ENCODE peak calls at places on chromosomes 3 and 15, in nine cellular contexts. X is retinal pigment epithelial cell; P is neural progenitor cell; O is CD8-positive, alpha-beta T cell; K is neuronal stem cell; W is endodermal cell; I is IMR-90; Z is tibial nerve; V is SK-N-SH. T is an unnamed sample.

GRCh38 chr3:161560006-161560637 is 63.5 kb downstream of the OTOL1 start:
- DNase-seq in O (no peak), V (peak), P (peak), Z (no peak), I (peak), K (peak), W (peak), X (no peak), T (peak)

GRCh38 chr3:86914651-86915050 is 76.3 kb downstream of the VGLL3 start:
- DNase-seq in P (no peak), K (no peak), O (no peak), X (no peak), W (no peak), I (no peak), Z (no peak), V (no peak), T (no peak)

GRCh38 chr15:43100971-43101370 is 4.9 kb downstream of the UBR1 start:
- DNase-seq in K (no peak), O (no peak), I (no peak), X (no peak), V (no peak), P (no peak), W (no peak), Z (no peak), T (no peak)

GRCh38 chr3:58473275-58473674 is 18.6 kb upstream of the KCTD6 start:
- DNase-seq in I (no peak), X (no peak), V (no peak), Z (no peak), O (no peak), P (no peak), W (peak), K (no peak), T (no peak)

GRCh38 chr3:45041666-45042065 is 15.6 kb downstream of the CLEC3B start:
- DNase-seq in O (no peak), V (no peak), W (no peak), X (no peak), K (no peak), P (no peak), I (no peak), Z (no peak), T (no peak)

GRCh38 chr3:13125092-13126015 is 52.1 kb upstream of the IQSEC1 start:
- DNase-seq in P (no peak), O (no peak), V (no peak), W (peak), I (no peak), K (no peak), X (no peak), Z (no peak), T (no peak)

GRCh38 chr15:63491116-63491817 is 13.1 kb upstream of the USP3 start:
- DNase-seq in V (no peak), O (no peak), X (no peak), Z (no peak), I (no peak), W (peak), K (no peak), P (no peak), T (no peak)

GRCh38 chr3:197352382-197352781 is 54.0 kb upstream of the DLG1 start:
- DNase-seq in O (no peak), K (no peak), V (peak), I (peak), Z (no peak), P (no peak), W (no peak), X (peak), T (no peak)

GRCh38 chr3:48566401-48566760 is 2.8 kb upstream of the UCN2 start:
- DNase-seq in I (no peak), Z (no peak), W (no peak), X (no peak), V (no peak), O (no peak), K (no peak), P (no peak), T (no peak)

GRCh38 chr3:152235709-152236298 is 32.9 kb upstream of the MBNL1 start:
- DNase-seq in X (peak), K (no peak), Z (no peak), P (no peak), O (no peak), V (no peak), I (peak), W (no peak), T (peak)

GRCh38 chr3:12460132-12460531 is 24.1 kb upstream of the TSEN2 start:
- DNase-seq in W (no peak), O (no peak), P (no peak), I (no peak), X (no peak), V (no peak), Z (no peak), K (no peak), T (no peak)

DNA sequence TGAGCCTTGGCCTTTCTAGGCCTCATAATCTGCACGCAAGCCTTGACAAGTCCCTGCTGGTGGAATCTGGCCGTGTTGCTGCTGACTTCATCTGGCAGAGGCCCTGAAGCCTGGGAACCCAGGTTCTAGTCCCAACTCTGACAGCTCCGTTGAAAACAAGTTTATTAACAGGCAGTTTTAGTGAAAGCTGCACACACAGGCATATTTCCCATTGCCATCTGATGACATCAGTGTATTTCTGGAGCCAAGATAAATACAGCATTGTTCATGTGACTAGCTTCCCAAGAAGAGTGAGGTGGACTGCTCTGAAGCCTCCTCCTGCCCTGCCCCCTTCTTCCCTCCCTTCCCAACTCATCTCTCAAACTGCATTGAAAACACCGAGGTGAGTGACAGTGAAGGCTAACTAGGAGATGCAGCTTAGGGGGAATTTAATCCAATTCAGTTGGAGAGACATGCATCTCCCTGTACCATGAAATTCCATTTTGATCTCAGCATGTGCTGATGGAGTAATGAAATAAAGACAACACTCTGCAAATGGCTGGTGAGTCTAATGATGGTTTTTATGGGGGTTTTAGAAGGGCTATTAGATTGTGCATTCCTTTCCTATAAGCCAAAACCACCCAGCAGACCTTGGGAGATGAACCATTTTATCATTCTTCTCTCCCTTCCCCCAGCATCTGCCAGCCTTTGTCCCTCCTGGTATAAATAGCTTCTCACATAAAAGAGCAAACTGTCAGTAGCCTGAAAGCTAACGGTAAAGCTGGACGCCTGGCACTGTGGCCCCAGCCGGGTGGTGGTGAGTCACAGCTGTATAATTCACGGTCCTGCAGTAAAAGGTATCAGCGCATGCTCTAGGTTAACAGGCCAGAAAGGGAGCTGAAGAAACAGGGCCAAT is 38.0 kb downstream of the PRICKLE2 start:
- DNase-seq in P (no peak), O (no peak), V (no peak), I (peak), W (no peak), X (peak), Z (peak), K (no peak), T (peak)
- H3K4me3 ChIP-seq in P (no peak), O (no peak), V (peak), I (no peak), W (no peak), X (peak), Z (no peak), K (no peak), T (peak)

DNA sequence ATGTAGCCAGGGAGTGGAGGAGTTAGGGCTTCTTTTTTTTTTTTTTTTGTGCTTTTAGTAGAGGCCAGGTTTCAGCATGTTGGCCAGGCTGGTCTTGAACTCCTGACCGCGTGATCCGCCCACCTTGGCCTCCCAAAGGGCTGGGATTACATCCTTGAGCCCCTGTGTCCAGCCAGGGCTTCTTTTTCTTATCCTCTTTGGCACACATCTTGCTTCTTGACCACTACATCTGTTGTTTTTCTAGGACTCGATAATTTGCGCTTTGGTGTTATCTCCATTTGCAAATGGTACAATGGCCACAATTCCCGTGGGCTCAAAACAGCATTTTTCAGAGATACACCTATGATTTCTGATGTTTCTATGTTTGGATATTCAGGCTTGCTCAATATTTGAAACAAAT is 4.2 kb downstream of the SKIL start:
- DNase-seq in W (no peak), Z (no peak), O (no peak), P (no peak), I (no peak), V (no peak), X (no peak), K (no peak), T (no peak)
- H3K4me3 ChIP-seq in W (peak), Z (no peak), O (no peak), P (no peak), I (peak), V (peak), X (peak), K (no peak), T (peak)

GRCh38 chr3:177320765-177321247 is 123.5 kb upstream of the TBL1XR1 start:
- DNase-seq in Z (no peak), I (no peak), W (no peak), X (no peak), P (no peak), V (no peak), O (no peak), K (no peak), T (peak)
- H3K4me3 ChIP-seq in Z (no peak), I (no peak), W (no peak), X (no peak), P (no peak), V (no peak), O (no peak), K (no peak), T (no peak)

GRCh38 chr15:75905231-75905630 is 1.6 kb downstream of the FBXO22 start:
- DNase-seq in W (no peak), V (no peak), I (no peak), O (no peak), P (no peak), Z (no peak), X (no peak), K (no peak), T (no peak)
- H3K4me3 ChIP-seq in W (peak), V (peak), I (no peak), O (no peak), P (peak), Z (no peak), X (no peak), K (peak), T (peak)

DNA sequence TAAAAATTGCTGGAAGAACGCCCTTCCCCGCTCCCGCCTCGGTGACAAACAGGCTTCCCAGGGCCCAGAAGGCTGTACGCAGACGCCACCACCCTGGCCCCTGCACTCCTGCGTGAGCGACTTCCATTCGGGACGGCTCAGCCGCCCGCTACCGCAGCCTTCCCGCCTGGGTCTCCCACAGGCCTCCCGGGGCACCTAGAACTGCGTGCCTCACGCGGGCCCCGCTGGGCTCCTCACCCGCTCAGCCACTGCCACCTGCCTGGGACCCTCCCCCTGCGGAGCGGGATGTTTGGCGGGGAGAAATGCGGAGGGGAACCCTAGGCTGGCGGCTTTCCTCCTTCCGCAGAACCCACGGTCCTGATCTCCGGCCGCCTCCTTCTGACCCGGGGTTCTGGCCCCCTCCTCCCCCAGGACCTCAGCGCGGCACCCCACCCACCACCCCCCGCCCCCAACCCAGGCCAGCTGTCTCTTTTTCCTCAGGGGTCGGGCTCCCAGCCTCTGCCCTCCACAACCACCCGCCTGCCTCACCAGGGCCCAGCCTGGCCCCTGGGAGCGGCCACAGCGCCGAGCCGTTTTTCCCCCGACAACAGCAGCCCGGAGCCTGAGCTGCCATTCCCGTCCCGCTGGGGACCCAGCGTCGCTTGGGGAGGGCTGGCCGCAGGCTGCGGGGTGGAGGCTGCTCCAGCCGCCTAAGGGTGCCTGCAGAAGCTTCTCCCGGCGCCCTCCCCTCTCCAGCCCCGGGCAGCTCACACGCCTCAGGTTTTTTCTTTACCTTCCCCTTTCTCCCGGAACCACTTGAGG is 27.6 kb upstream of the RAB7A start:
- DNase-seq in O (no peak), I (no peak), Z (no peak), P (peak), X (peak), K (peak), V (peak), W (peak), T (peak)
- H3K4me3 ChIP-seq in O (peak), I (peak), Z (peak), P (peak), X (peak), K (no peak), V (no peak), W (no peak), T (peak)

DNA sequence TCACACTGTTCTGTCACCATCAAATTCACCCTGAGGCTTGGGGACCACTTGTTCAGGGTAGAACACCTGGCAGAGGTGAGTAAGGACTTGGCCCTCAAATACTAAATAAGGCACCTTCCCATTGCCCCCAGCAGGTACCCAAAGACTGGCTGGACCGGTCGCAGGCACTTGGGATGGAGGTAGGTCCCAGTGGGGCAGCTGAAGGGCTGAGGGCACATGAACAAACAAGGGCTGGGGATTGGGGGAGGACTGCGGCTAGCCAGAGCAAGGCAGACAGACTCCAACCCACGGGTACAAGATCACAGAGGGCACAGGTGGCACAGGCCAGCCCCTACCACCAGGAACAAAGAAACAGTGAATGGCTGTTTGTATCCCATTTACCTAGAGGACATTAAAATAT is 1.9 kb downstream of the MRPS25 start:
- DNase-seq in O (no peak), W (peak), Z (no peak), K (no peak), V (peak), X (no peak), I (no peak), P (no peak), T (no peak)
- H3K4me3 ChIP-seq in O (no peak), W (peak), Z (no peak), K (peak), V (no peak), X (peak), I (no peak), P (no peak), T (peak)

GRCh38 chr3:42163622-42164244 is 72.6 kb downstream of the TRAK1 start:
- DNase-seq in W (no peak), I (no peak), K (no peak), P (no peak), O (no peak), X (no peak), V (no peak), Z (no peak), T (no peak)

GRCh38 chr3:42159706-42160472 is 68.7 kb downstream of the TRAK1 start:
- DNase-seq in I (no peak), Z (no peak), O (peak), W (peak), K (peak), X (no peak), P (peak), V (peak), T (no peak)

GRCh38 chr3:42162462-42162861 is 71.3 kb downstream of the TRAK1 start:
- DNase-seq in I (no peak), O (no peak), Z (no peak), X (no peak), W (peak), K (no peak), V (no peak), P (no peak), T (no peak)

GRCh38 chr3:42159147-42159546 is 68.0 kb downstream of the TRAK1 start:
- DNase-seq in I (no peak), Z (no peak), V (peak), X (no peak), K (no peak), P (no peak), W (no peak), O (no peak), T (no peak)

GRCh38 chr3:42161050-42161935 is 70.1 kb downstream of the TRAK1 start:
- DNase-seq in P (no peak), O (no peak), K (no peak), W (no peak), V (no peak), I (peak), X (no peak), Z (no peak), T (peak)
- H3K4me3 ChIP-seq in P (peak), O (no peak), K (no peak), W (no peak), V (no peak), I (no peak), X (no peak), Z (no peak), T (no peak)

GRCh38 chr15:69367231-69367630 is 46.9 kb upstream of the KIF23 start:
- DNase-seq in I (no peak), Z (no peak), P (no peak), X (no peak), V (no peak), K (no peak), O (no peak), W (no peak), T (no peak)
- H3K4me3 ChIP-seq in I (no peak), Z (no peak), P (no peak), X (no peak), V (no peak), K (no peak), O (no peak), W (no peak), T (no peak)

GRCh38 chr15:85618956-85619491 is 175.7 kb downstream of the KLHL25 start:
- DNase-seq in O (peak), Z (peak), W (peak), V (no peak), K (peak), P (peak), X (no peak), I (peak), T (peak)
- H3K4me3 ChIP-seq in O (no peak), Z (peak), W (no peak), V (peak), K (peak), P (peak), X (peak), I (peak), T (peak)

GRCh38 chr3:52539010-52539653 is 2.7 kb downstream of the UQCC5 start:
- DNase-seq in V (no peak), I (no peak), K (no peak), X (no peak), P (no peak), W (no peak), O (no peak), Z (no peak), T (no peak)
- H3K4me3 ChIP-seq in V (no peak), I (no peak), K (no peak), X (peak), P (no peak), W (peak), O (peak), Z (no peak), T (peak)